ENCODE peak calls at places on chromosome 12, in nine cellular contexts. One of them, this sample, is unnamed.

GRCh38 chr12:40098406-40099145 is 7.3 kb downstream of the SLC2A13 start:
- DNase-seq in ELR: no peak
- DNase-seq in CD4-positive, CD25-positive, alpha-beta regulatory T cell: no peak
- DNase-seq in HCEC 1CT: no peak
- DNase-seq in HT1080: no peak
- DNase-seq in psoas muscle: no peak
- DNase-seq in T-cell: no peak
- DNase-seq in caudate nucleus: no peak
- DNase-seq in left ventricle myocardium inferior: no peak
- DNase-seq in this sample: no peak

GRCh38 chr12:10256064-10256463 is 43.4 kb downstream of the GABARAPL1 start:
- DNase-seq in ELR: no peak
- DNase-seq in CD4-positive, CD25-positive, alpha-beta regulatory T cell: no peak
- DNase-seq in HCEC 1CT: no peak
- DNase-seq in HT1080: no peak
- DNase-seq in psoas muscle: no peak
- DNase-seq in T-cell: no peak
- DNase-seq in caudate nucleus: no peak
- DNase-seq in left ventricle myocardium inferior: no peak
- DNase-seq in this sample: no peak

GRCh38 chr12:86698581-86698980 is 442.4 kb upstream of the MGAT4C start:
- DNase-seq in ELR: no peak
- DNase-seq in CD4-positive, CD25-positive, alpha-beta regulatory T cell: no peak
- DNase-seq in HCEC 1CT: peak; percentile 56
- DNase-seq in HT1080: no peak
- DNase-seq in psoas muscle: no peak
- DNase-seq in T-cell: no peak
- DNase-seq in caudate nucleus: no peak
- DNase-seq in left ventricle myocardium inferior: no peak
- DNase-seq in this sample: peak; percentile 20

GRCh38 chr12:99435095-99435791 is 212.3 kb upstream of the GARIN6 start:
- DNase-seq in ELR: no peak
- DNase-seq in CD4-positive, CD25-positive, alpha-beta regulatory T cell: no peak
- DNase-seq in HCEC 1CT: no peak
- DNase-seq in HT1080: no peak
- DNase-seq in psoas muscle: no peak
- DNase-seq in T-cell: no peak
- DNase-seq in caudate nucleus: no peak
- DNase-seq in left ventricle myocardium inferior: no peak
- DNase-seq in this sample: no peak

GRCh38 chr12:117100251-117100650 is 1.0 kb upstream of the TESC start:
- DNase-seq in ELR: peak; percentile 45
- DNase-seq in CD4-positive, CD25-positive, alpha-beta regulatory T cell: no peak
- DNase-seq in HCEC 1CT: peak; percentile 23
- DNase-seq in HT1080: no peak
- DNase-seq in psoas muscle: no peak
- DNase-seq in T-cell: no peak
- DNase-seq in caudate nucleus: no peak
- DNase-seq in left ventricle myocardium inferior: no peak
- DNase-seq in this sample: peak; percentile 15

GRCh38 chr12:121657305-121658008 is 12.0 kb downstream of the MORN3 start:
- DNase-seq in ELR: peak; percentile 20
- DNase-seq in CD4-positive, CD25-positive, alpha-beta regulatory T cell: no peak
- DNase-seq in HCEC 1CT: no peak
- DNase-seq in HT1080: no peak
- DNase-seq in psoas muscle: no peak
- DNase-seq in T-cell: no peak
- DNase-seq in caudate nucleus: no peak
- DNase-seq in left ventricle myocardium inferior: no peak
- DNase-seq in this sample: no peak

GRCh38 chr12:111034148-111034910 is 114.0 kb upstream of the MYL2 start:
- DNase-seq in ELR: no peak
- DNase-seq in CD4-positive, CD25-positive, alpha-beta regulatory T cell: no peak
- DNase-seq in HCEC 1CT: no peak
- DNase-seq in HT1080: no peak
- DNase-seq in psoas muscle: no peak
- DNase-seq in T-cell: no peak
- DNase-seq in caudate nucleus: no peak
- DNase-seq in left ventricle myocardium inferior: no peak
- DNase-seq in this sample: no peak

GRCh38 chr12:29591140-29592020 is 93.9 kb upstream of the OVCH1 start:
- DNase-seq in ELR: no peak
- DNase-seq in CD4-positive, CD25-positive, alpha-beta regulatory T cell: no peak
- DNase-seq in HCEC 1CT: no peak
- DNase-seq in HT1080: no peak
- DNase-seq in psoas muscle: peak; percentile 56
- DNase-seq in T-cell: no peak
- DNase-seq in caudate nucleus: no peak
- DNase-seq in left ventricle myocardium inferior: no peak
- DNase-seq in this sample: peak; percentile 8

GRCh38 chr12:88142610-88142991 is 494 bp downstream of the TMTC3 start:
- DNase-seq in ELR: no peak
- DNase-seq in CD4-positive, CD25-positive, alpha-beta regulatory T cell: peak; percentile 2
- DNase-seq in HCEC 1CT: no peak
- DNase-seq in HT1080: no peak
- DNase-seq in psoas muscle: peak; percentile 58
- DNase-seq in T-cell: no peak
- DNase-seq in caudate nucleus: peak; percentile 17
- DNase-seq in left ventricle myocardium inferior: peak; percentile 26
- DNase-seq in this sample: no peak

GRCh38 chr12:13045816-13046215 is 1.6 kb downstream of the FAM234B start:
- DNase-seq in ELR: no peak
- DNase-seq in CD4-positive, CD25-positive, alpha-beta regulatory T cell: no peak
- DNase-seq in HCEC 1CT: no peak
- DNase-seq in HT1080: no peak
- DNase-seq in psoas muscle: no peak
- DNase-seq in T-cell: no peak
- DNase-seq in caudate nucleus: no peak
- DNase-seq in left ventricle myocardium inferior: no peak
- DNase-seq in this sample: no peak

GRCh38 chr12:61530456-61530855 is 729.7 kb upstream of the USP15 start:
- DNase-seq in ELR: no peak
- DNase-seq in CD4-positive, CD25-positive, alpha-beta regulatory T cell: no peak
- DNase-seq in HCEC 1CT: no peak
- DNase-seq in HT1080: peak; percentile 79
- DNase-seq in psoas muscle: no peak
- DNase-seq in T-cell: no peak
- DNase-seq in caudate nucleus: no peak
- DNase-seq in left ventricle myocardium inferior: no peak
- DNase-seq in this sample: no peak

GRCh38 chr12:132275110-132275531 is 54.3 kb downstream of the GALNT9 start:
- DNase-seq in ELR: peak; percentile 50
- DNase-seq in CD4-positive, CD25-positive, alpha-beta regulatory T cell: no peak
- DNase-seq in HCEC 1CT: peak; percentile 76
- DNase-seq in HT1080: peak; percentile 47
- DNase-seq in psoas muscle: no peak
- DNase-seq in T-cell: no peak
- DNase-seq in caudate nucleus: no peak
- DNase-seq in left ventricle myocardium inferior: no peak
- DNase-seq in this sample: peak; percentile 65

GRCh38 chr12:12718853-12719252 is 1.7 kb downstream of the CDKN1B start:
- DNase-seq in ELR: peak; percentile 62
- DNase-seq in CD4-positive, CD25-positive, alpha-beta regulatory T cell: no peak
- DNase-seq in HCEC 1CT: peak; percentile 59
- DNase-seq in HT1080: peak; percentile 42
- DNase-seq in psoas muscle: no peak
- DNase-seq in T-cell: no peak
- DNase-seq in caudate nucleus: no peak
- DNase-seq in left ventricle myocardium inferior: no peak
- DNase-seq in this sample: peak; percentile 33

GRCh38 chr12:14281539-14281938 is 83.9 kb upstream of the ATF7IP start:
- DNase-seq in ELR: no peak
- DNase-seq in CD4-positive, CD25-positive, alpha-beta regulatory T cell: no peak
- DNase-seq in HCEC 1CT: no peak
- DNase-seq in HT1080: no peak
- DNase-seq in psoas muscle: no peak
- DNase-seq in T-cell: no peak
- DNase-seq in caudate nucleus: no peak
- DNase-seq in left ventricle myocardium inferior: no peak
- DNase-seq in this sample: no peak

GRCh38 chr12:54163147-54163546 is 25.6 kb downstream of the SMUG1 start:
- DNase-seq in ELR: no peak
- DNase-seq in CD4-positive, CD25-positive, alpha-beta regulatory T cell: no peak
- DNase-seq in HCEC 1CT: no peak
- DNase-seq in HT1080: no peak
- DNase-seq in psoas muscle: no peak
- DNase-seq in T-cell: no peak
- DNase-seq in caudate nucleus: no peak
- DNase-seq in left ventricle myocardium inferior: no peak
- DNase-seq in this sample: no peak

GRCh38 chr12:107485731-107486130 is 199.9 kb upstream of the PWP1 start:
- DNase-seq in ELR: no peak
- DNase-seq in CD4-positive, CD25-positive, alpha-beta regulatory T cell: no peak
- DNase-seq in HCEC 1CT: no peak
- DNase-seq in HT1080: no peak
- DNase-seq in psoas muscle: no peak
- DNase-seq in T-cell: no peak
- DNase-seq in caudate nucleus: no peak
- DNase-seq in left ventricle myocardium inferior: no peak
- DNase-seq in this sample: no peak

GRCh38 chr12:6613776-6614512 is 6.8 kb upstream of the CHD4 start:
- DNase-seq in ELR: peak; percentile 95
- DNase-seq in CD4-positive, CD25-positive, alpha-beta regulatory T cell: no peak
- DNase-seq in HCEC 1CT: peak; percentile 96
- DNase-seq in HT1080: peak; percentile 96
- DNase-seq in psoas muscle: peak; percentile 95
- DNase-seq in T-cell: peak; percentile 23
- DNase-seq in caudate nucleus: peak; percentile 96
- DNase-seq in left ventricle myocardium inferior: peak; percentile 89
- DNase-seq in this sample: peak; percentile 98

GRCh38 chr12:52280796-52281560 is 6.5 kb downstream of the KRT86 start:
- DNase-seq in ELR: peak; percentile 99
- DNase-seq in CD4-positive, CD25-positive, alpha-beta regulatory T cell: no peak
- DNase-seq in HCEC 1CT: peak; percentile 93
- DNase-seq in HT1080: peak; percentile 97
- DNase-seq in psoas muscle: peak; percentile 79
- DNase-seq in T-cell: no peak
- DNase-seq in caudate nucleus: no peak
- DNase-seq in left ventricle myocardium inferior: peak; percentile 40
- DNase-seq in this sample: peak; percentile 99

GRCh38 chr12:59078027-59078426 is 157.7 kb upstream of the LRIG3 start:
- DNase-seq in ELR: no peak
- DNase-seq in CD4-positive, CD25-positive, alpha-beta regulatory T cell: no peak
- DNase-seq in HCEC 1CT: no peak
- DNase-seq in HT1080: no peak
- DNase-seq in psoas muscle: no peak
- DNase-seq in T-cell: no peak
- DNase-seq in caudate nucleus: no peak
- DNase-seq in left ventricle myocardium inferior: no peak
- DNase-seq in this sample: no peak

GRCh38 chr12:95390932-95391331 is 83.0 kb upstream of the METAP2 start:
- DNase-seq in ELR: no peak
- DNase-seq in CD4-positive, CD25-positive, alpha-beta regulatory T cell: no peak
- DNase-seq in HCEC 1CT: no peak
- DNase-seq in HT1080: no peak
- DNase-seq in psoas muscle: no peak
- DNase-seq in T-cell: no peak
- DNase-seq in caudate nucleus: no peak
- DNase-seq in left ventricle myocardium inferior: no peak
- DNase-seq in this sample: no peak

GRCh38 chr12:1731019-1731687 is 40.3 kb downstream of the ADIPOR2 start:
- DNase-seq in ELR: no peak
- DNase-seq in CD4-positive, CD25-positive, alpha-beta regulatory T cell: no peak
- DNase-seq in HCEC 1CT: no peak
- DNase-seq in HT1080: no peak
- DNase-seq in psoas muscle: no peak
- DNase-seq in T-cell: no peak
- DNase-seq in caudate nucleus: no peak
- DNase-seq in left ventricle myocardium inferior: no peak
- DNase-seq in this sample: no peak

GRCh38 chr12:28306535-28306934 is 116.3 kb downstream of the CCDC91 start:
- DNase-seq in ELR: no peak
- DNase-seq in CD4-positive, CD25-positive, alpha-beta regulatory T cell: no peak
- DNase-seq in HCEC 1CT: no peak
- DNase-seq in HT1080: no peak
- DNase-seq in psoas muscle: no peak
- DNase-seq in T-cell: no peak
- DNase-seq in caudate nucleus: no peak
- DNase-seq in left ventricle myocardium inferior: no peak
- DNase-seq in this sample: no peak

GRCh38 chr12:24244231-24244630 is 294.8 kb upstream of the SOX5 start:
- DNase-seq in ELR: no peak
- DNase-seq in CD4-positive, CD25-positive, alpha-beta regulatory T cell: no peak
- DNase-seq in HCEC 1CT: no peak
- DNase-seq in HT1080: no peak
- DNase-seq in psoas muscle: no peak
- DNase-seq in T-cell: no peak
- DNase-seq in caudate nucleus: no peak
- DNase-seq in left ventricle myocardium inferior: no peak
- DNase-seq in this sample: no peak

GRCh38 chr12:19120795-19121194 is 8.7 kb upstream of the PLEKHA5 start:
- DNase-seq in ELR: peak; percentile 76
- DNase-seq in CD4-positive, CD25-positive, alpha-beta regulatory T cell: no peak
- DNase-seq in HCEC 1CT: peak; percentile 46
- DNase-seq in HT1080: peak; percentile 70
- DNase-seq in psoas muscle: no peak
- DNase-seq in T-cell: no peak
- DNase-seq in caudate nucleus: no peak
- DNase-seq in left ventricle myocardium inferior: no peak
- DNase-seq in this sample: peak; percentile 38

GRCh38 chr12:88951177-88951576 is 370.9 kb upstream of the KITLG start:
- DNase-seq in ELR: no peak
- DNase-seq in CD4-positive, CD25-positive, alpha-beta regulatory T cell: no peak
- DNase-seq in HCEC 1CT: no peak
- DNase-seq in HT1080: no peak
- DNase-seq in psoas muscle: no peak
- DNase-seq in T-cell: no peak
- DNase-seq in caudate nucleus: no peak
- DNase-seq in left ventricle myocardium inferior: no peak
- DNase-seq in this sample: no peak

GRCh38 chr12:29155079-29155478 is 6.0 kb downstream of the FAR2 start:
- DNase-seq in ELR: no peak
- DNase-seq in CD4-positive, CD25-positive, alpha-beta regulatory T cell: no peak
- DNase-seq in HCEC 1CT: no peak
- DNase-seq in HT1080: no peak
- DNase-seq in psoas muscle: no peak
- DNase-seq in T-cell: no peak
- DNase-seq in caudate nucleus: no peak
- DNase-seq in left ventricle myocardium inferior: no peak
- DNase-seq in this sample: peak; percentile 16

GRCh38 chr12:130351331-130351730 is 13.6 kb downstream of the PIWIL1 start:
- DNase-seq in ELR: no peak
- DNase-seq in CD4-positive, CD25-positive, alpha-beta regulatory T cell: no peak
- DNase-seq in HCEC 1CT: no peak
- DNase-seq in HT1080: no peak
- DNase-seq in psoas muscle: no peak
- DNase-seq in T-cell: no peak
- DNase-seq in caudate nucleus: no peak
- DNase-seq in left ventricle myocardium inferior: no peak
- DNase-seq in this sample: no peak

GRCh38 chr12:8075935-8076334 is 6.1 kb upstream of the NECAP1 start:
- DNase-seq in ELR: no peak
- DNase-seq in CD4-positive, CD25-positive, alpha-beta regulatory T cell: no peak
- DNase-seq in HCEC 1CT: no peak
- DNase-seq in HT1080: no peak
- DNase-seq in psoas muscle: no peak
- DNase-seq in T-cell: no peak
- DNase-seq in caudate nucleus: no peak
- DNase-seq in left ventricle myocardium inferior: no peak
- DNase-seq in this sample: no peak

GRCh38 chr12:132264086-132265010 is 65.0 kb downstream of the GALNT9 start:
- DNase-seq in ELR: no peak
- DNase-seq in CD4-positive, CD25-positive, alpha-beta regulatory T cell: no peak
- DNase-seq in HCEC 1CT: no peak
- DNase-seq in HT1080: no peak
- DNase-seq in psoas muscle: no peak
- DNase-seq in T-cell: no peak
- DNase-seq in caudate nucleus: no peak
- DNase-seq in left ventricle myocardium inferior: no peak
- DNase-seq in this sample: no peak

GRCh38 chr12:69987453-69988102 is 162.6 kb downstream of the MYRFL start:
- DNase-seq in ELR: peak; percentile 78
- DNase-seq in CD4-positive, CD25-positive, alpha-beta regulatory T cell: no peak
- DNase-seq in HCEC 1CT: peak; percentile 89
- DNase-seq in HT1080: peak; percentile 84
- DNase-seq in psoas muscle: no peak
- DNase-seq in T-cell: no peak
- DNase-seq in caudate nucleus: no peak
- DNase-seq in left ventricle myocardium inferior: no peak
- DNase-seq in this sample: peak; percentile 87

GRCh38 chr12:52203126-52203921 is 11.5 kb upstream of the KRT80 start:
- DNase-seq in ELR: peak; percentile 84
- DNase-seq in CD4-positive, CD25-positive, alpha-beta regulatory T cell: no peak
- DNase-seq in HCEC 1CT: peak; percentile 56
- DNase-seq in HT1080: peak; percentile 73
- DNase-seq in psoas muscle: no peak
- DNase-seq in T-cell: no peak
- DNase-seq in caudate nucleus: no peak
- DNase-seq in left ventricle myocardium inferior: peak; percentile 42
- DNase-seq in this sample: peak; percentile 77

This sample was measured in EL.